ENCODE peak calls at places on chromosomes 12 and 14, in nine cellular contexts. D is RPMI8226; K is activated CD4-positive, alpha-beta T cell treated with anti-CD3 and anti-CD28 coated beads for 1 hour; T is lung; M is NCI-H1105 treated with DMSO at 0.1 percent for 48 hours; X is Caco-2; C is activated CD8-positive, alpha-beta T cell treated with anti-CD3 and anti-CD28 coated beads, Interleukin-2, amount 10 ng/mL, durations not matched to agents 7 days and 5 days; J is endothelial cell; V is heart left ventricle. R is an unnamed sample.

GRCh38 chr14:34766060-34766459 is 51.7 kb upstream of the CFL2 start:
- DNase-seq in T (no peak), X (peak), K (no peak), D (no peak), C (no peak), M (no peak), J (no peak), V (no peak), R (no peak)

GRCh38 chr12:4157122-4157521 is 116.4 kb upstream of the CCND2 start:
- DNase-seq in K (no peak), C (no peak), T (no peak), X (no peak), V (no peak), D (no peak), M (no peak), J (no peak), R (no peak)

GRCh38 chr12:107684029-107684790 is 1.4 kb upstream of the PWP1 start:
- DNase-seq in D (no peak), V (no peak), J (no peak), K (no peak), C (no peak), T (no peak), M (no peak), X (no peak), R (no peak)

GRCh38 chr12:30968211-30968610 is 41.7 kb downstream of the TSPAN11 start:
- DNase-seq in D (no peak), J (no peak), M (no peak), V (peak), K (no peak), T (no peak), C (no peak), X (no peak), R (no peak)

GRCh38 chr14:35808076-35808657 is 928 bp downstream of the RALGAPA1 start:
- DNase-seq in K (no peak), M (peak), D (peak), X (peak), V (no peak), C (no peak), T (no peak), J (no peak), R (peak)

GRCh38 chr14:58501214-58501816 is 73.8 kb downstream of the KIAA0586 start:
- DNase-seq in D (peak), V (no peak), M (peak), X (peak), K (no peak), J (peak), T (no peak), C (peak), R (no peak)

GRCh38 chr14:105192866-105193731 is 12.0 kb upstream of the NUDT14 start:
- DNase-seq in J (peak), T (no peak), C (no peak), V (peak), K (no peak), X (no peak), D (no peak), M (no peak), R (no peak)

GRCh38 chr14:54226103-54226502 is 170.7 kb upstream of the CDKN3 start:
- DNase-seq in X (no peak), M (no peak), T (no peak), V (no peak), K (no peak), D (no peak), C (no peak), J (no peak), R (no peak)

GRCh38 chr14:97456958-97457357 is 659.8 kb downstream of the VRK1 start:
- DNase-seq in D (no peak), M (no peak), X (no peak), V (no peak), J (no peak), K (peak), T (no peak), C (peak), R (no peak)

GRCh38 chr14:55699131-55700057 is 119.4 kb downstream of the KTN1 start:
- DNase-seq in K (no peak), X (peak), D (peak), M (no peak), V (no peak), T (no peak), J (no peak), C (no peak), R (no peak)

GRCh38 chr12:124696689-124697476 is 129.5 kb upstream of the NCOR2 start:
- DNase-seq in V (no peak), K (no peak), J (no peak), M (peak), T (no peak), C (no peak), X (no peak), D (peak), R (peak)

GRCh38 chr14:103163199-103163598 is 39.9 kb downstream of the TNFAIP2 start:
- DNase-seq in D (no peak), J (no peak), T (no peak), X (no peak), M (no peak), K (no peak), C (no peak), V (no peak), R (no peak)

GRCh38 chr14:52351191-52351560 is 37.1 kb downstream of the PTGER2 start:
- DNase-seq in J (no peak), D (no peak), T (no peak), K (no peak), V (no peak), X (no peak), C (no peak), M (peak), R (no peak)

GRCh38 chr12:57224973-57225679 is 4.4 kb upstream of the SHMT2 start:
- DNase-seq in T (no peak), V (no peak), C (peak), K (peak), J (peak), X (no peak), M (peak), D (peak), R (peak)